ENCODE peak calls at places on chromosome 16, in ten cellular contexts. R is AG04450; P is cardiac muscle cell; U is activated CD4-positive, alpha-beta T cell treated with anti-CD3 and anti-CD28 coated beads, Interleukin-2, amount 10 ng/mL, durations not matched to agents 24 days and 14 days; X is AG04449; F is activated naive CD4-positive, alpha-beta T cell; Y is stimulated activated naive CD8-positive, alpha-beta T cell treated with anti-CD3 and anti-CD28 coated beads, Interleukin-15, amount 100 ng/mL, for 72 hours; G is psoas muscle; N is left cardiac atrium; W is EL. I is an unnamed sample.

GRCh38 chr16:2476741-2477140 is 1.8 kb downstream of the TBC1D24 start:
- DNase-seq in R (no peak), P (no peak), U (no peak), X (no peak), F (no peak), Y (no peak), G (no peak), N (no peak), W (no peak), I (no peak)

GRCh38 chr16:83113317-83113716 is 486.5 kb downstream of the CDH13 start:
- DNase-seq in R (no peak), P (peak; percentile 51), U (peak; percentile 54), X (no peak), F (no peak), Y (peak; percentile 16), G (no peak), N (no peak), W (peak; percentile 39), I (no peak)

GRCh38 chr16:8590161-8590688 is at the start of gene TMEM114:
- DNase-seq in R (no peak), P (no peak), U (no peak), X (no peak), F (no peak), Y (no peak), G (no peak), N (no peak), W (no peak), I (no peak)

GRCh38 chr16:10584956-10585561 is 4.7 kb upstream of the EMP2 start:
- DNase-seq in R (no peak), P (no peak), U (no peak), X (no peak), F (no peak), Y (no peak), G (no peak), N (no peak), W (peak; percentile 34), I (no peak)

GRCh38 chr16:84726670-84727467 is 27.1 kb downstream of the USP10 start:
- DNase-seq in R (no peak), P (no peak), U (no peak), X (no peak), F (no peak), Y (peak; percentile 61), G (no peak), N (peak; percentile 41), W (no peak), I (no peak)

GRCh38 chr16:66926171-66926570 is 836 bp upstream of the RRAD start:
- DNase-seq in R (no peak), P (no peak), U (no peak), X (no peak), F (no peak), Y (no peak), G (peak; percentile 82), N (no peak), W (peak; percentile 21), I (no peak)

GRCh38 chr16:77298638-77299360 is 99.6 kb downstream of the SYCE1L start:
- DNase-seq in R (peak; percentile 46), P (peak; percentile 96), U (no peak), X (peak; percentile 87), F (no peak), Y (no peak), G (no peak), N (peak; percentile 68), W (peak; percentile 97), I (no peak)

GRCh38 chr16:81429045-81429521 is 15.5 kb upstream of the CMIP start:
- DNase-seq in R (no peak), P (peak; percentile 64), U (no peak), X (no peak), F (no peak), Y (no peak), G (no peak), N (peak; percentile 63), W (peak; percentile 62), I (no peak)

GRCh38 chr16:75555213-75555706 is 792 bp downstream of the TMEM231 start:
- DNase-seq in R (peak; percentile 57), P (peak; percentile 94), U (peak; percentile 69), X (peak; percentile 47), F (no peak), Y (peak; percentile 20), G (peak; percentile 83), N (peak; percentile 87), W (peak; percentile 92), I (peak; percentile 52)

GRCh38 chr16:49605536-49606241 is 232.1 kb downstream of the C16orf78 start:
- DNase-seq in R (no peak), P (no peak), U (no peak), X (no peak), F (no peak), Y (no peak), G (peak; percentile 41), N (no peak), W (no peak), I (no peak)

GRCh38 chr16:78022347-78022746 is at the start of gene CLEC3A:
- DNase-seq in R (no peak), P (no peak), U (no peak), X (no peak), F (no peak), Y (no peak), G (no peak), N (no peak), W (no peak), I (no peak)

GRCh38 chr16:74730049-74730683 is 29.5 kb upstream of the MLKL start:
- DNase-seq in R (no peak), P (no peak), U (no peak), X (no peak), F (no peak), Y (no peak), G (no peak), N (no peak), W (no peak), I (no peak)

GRCh38 chr16:66103245-66103644 is 263.2 kb upstream of the CDH5 start:
- DNase-seq in R (no peak), P (peak; percentile 82), U (no peak), X (no peak), F (no peak), Y (no peak), G (no peak), N (no peak), W (peak; percentile 14), I (no peak)

GRCh38 chr16:64089697-64090096 is 1032.2 kb downstream of the CDH11 start:
- DNase-seq in R (no peak), P (peak; percentile 40), U (no peak), X (no peak), F (no peak), Y (no peak), G (no peak), N (no peak), W (peak; percentile 44), I (no peak)

GRCh38 chr16:4846503-4846900 is 586 bp downstream of the GLYR1 start:
- DNase-seq in R (no peak), P (peak; percentile 44), U (peak; percentile 77), X (no peak), F (no peak), Y (no peak), G (peak; percentile 80), N (peak; percentile 58), W (peak; percentile 57), I (no peak)

GRCh38 chr16:9125658-9126492 is 34.4 kb downstream of the HAPSTR1 start:
- DNase-seq in R (no peak), P (no peak), U (no peak), X (no peak), F (no peak), Y (no peak), G (no peak), N (no peak), W (no peak), I (no peak)

GRCh38 chr16:89918453-89919347 is at the start of gene MC1R:
- DNase-seq in R (no peak), P (peak; percentile 67), U (peak; percentile 78), X (no peak), F (no peak), Y (peak; percentile 51), G (peak; percentile 48), N (no peak), W (peak; percentile 53), I (no peak)

GRCh38 chr16:64172191-64172590 is 949.7 kb downstream of the CDH11 start:
- DNase-seq in R (no peak), P (no peak), U (no peak), X (no peak), F (no peak), Y (no peak), G (no peak), N (no peak), W (no peak), I (no peak)

GRCh38 chr16:6165330-6165984 is 1067.9 kb upstream of the EEF2KMT start:
- DNase-seq in R (no peak), P (no peak), U (no peak), X (no peak), F (no peak), Y (no peak), G (no peak), N (no peak), W (no peak), I (no peak)

GRCh38 chr16:88527186-88527936 is 42.8 kb upstream of the ZC3H18 start:
- DNase-seq in R (peak; percentile 10), P (peak; percentile 71), U (peak; percentile 91), X (no peak), F (peak; percentile 52), Y (peak; percentile 64), G (peak; percentile 77), N (peak; percentile 77), W (peak; percentile 65), I (peak; percentile 83)

GRCh38 chr16:86288716-86289294 is 221.5 kb upstream of the FOXF1 start:
- DNase-seq in R (no peak), P (no peak), U (no peak), X (no peak), F (no peak), Y (no peak), G (no peak), N (no peak), W (no peak), I (no peak)

GRCh38 chr16:138049-138417 is 440 bp downstream of the NPRL3 start:
- DNase-seq in R (no peak), P (peak; percentile 22), U (peak; percentile 80), X (no peak), F (peak; percentile 15), Y (peak; percentile 45), G (peak; percentile 65), N (no peak), W (peak; percentile 9), I (peak; percentile 60)

GRCh38 chr16:57646388-57647039 is 18.1 kb downstream of the ADGRG1 start:
- DNase-seq in R (no peak), P (no peak), U (no peak), X (no peak), F (no peak), Y (no peak), G (no peak), N (no peak), W (no peak), I (no peak)

GRCh38 chr16:71631776-71632175 is 5.8 kb downstream of the MARVELD3 start:
- DNase-seq in R (no peak), P (peak; percentile 61), U (no peak), X (no peak), F (no peak), Y (no peak), G (no peak), N (no peak), W (no peak), I (no peak)

GRCh38 chr16:82476786-82477185 is 150.0 kb upstream of the CDH13 start:
- DNase-seq in R (no peak), P (no peak), U (no peak), X (no peak), F (no peak), Y (no peak), G (no peak), N (no peak), W (no peak), I (no peak)

GRCh38 chr16:57565461-57565860 is 23.0 kb downstream of the ADGRG5 start:
- DNase-seq in R (no peak), P (no peak), U (no peak), X (no peak), F (no peak), Y (no peak), G (no peak), N (no peak), W (no peak), I (no peak)

GRCh38 chr16:102060-102855 is 24.2 kb downstream of the MPG start:
- DNase-seq in R (no peak), P (peak; percentile 73), U (no peak), X (no peak), F (no peak), Y (no peak), G (peak; percentile 88), N (peak; percentile 81), W (no peak), I (peak; percentile 90)

GRCh38 chr16:23232806-23233205 is 50.3 kb downstream of the SCNN1G start:
- DNase-seq in R (no peak), P (no peak), U (no peak), X (no peak), F (no peak), Y (no peak), G (no peak), N (no peak), W (no peak), I (no peak)

I was measured in ovary.